ENCODE peak calls at places on chromosomes 7 and 10, in five cellular contexts. One of them, this sample, is unnamed.

GRCh38 chr10:76397210-76397881 is 965.9 kb downstream of the LRMDA start:
- DNase-seq in RPMI7951: peak; percentile 91
- DNase-seq in fibroblast of lung: peak; percentile 96
- DNase-seq in LHCN-M2: no peak
- DNase-seq in WTC11: no peak
- DNase-seq in this sample: no peak

GRCh38 chr7:157522189-157522588 is 185.4 kb downstream of the DNAJB6 start:
- DNase-seq in fibroblast of lung: no peak
- DNase-seq in WTC11: no peak
- DNase-seq in RPMI7951: no peak
- DNase-seq in LHCN-M2: no peak
- DNase-seq in this sample: peak; percentile 27

GRCh38 chr10:97589479-97589878 is at the start of gene C10orf62:
- DNase-seq in RPMI7951: peak; percentile 13
- DNase-seq in fibroblast of lung: no peak
- DNase-seq in WTC11: no peak
- DNase-seq in LHCN-M2: no peak
- DNase-seq in this sample: no peak

GRCh38 chr7:120186688-120187087 is 86.3 kb upstream of the KCND2 start:
- DNase-seq in fibroblast of lung: no peak
- DNase-seq in WTC11: no peak
- DNase-seq in LHCN-M2: no peak
- DNase-seq in RPMI7951: peak; percentile 8
- DNase-seq in this sample: no peak

GRCh38 chr7:34190299-34190698 is 285.0 kb downstream of the BMPER start:
- DNase-seq in RPMI7951: no peak
- DNase-seq in LHCN-M2: no peak
- DNase-seq in WTC11: no peak
- DNase-seq in fibroblast of lung: no peak
- DNase-seq in this sample: no peak

GRCh38 chr7:30240401-30240800 is 44.0 kb upstream of the ZNRF2 start:
- DNase-seq in RPMI7951: peak; percentile 89
- DNase-seq in WTC11: no peak
- DNase-seq in fibroblast of lung: peak; percentile 82
- DNase-seq in LHCN-M2: peak; percentile 84
- DNase-seq in this sample: no peak

GRCh38 chr7:6162650-6163366 is 109.6 kb downstream of the CYTH3 start:
- DNase-seq in fibroblast of lung: no peak
- DNase-seq in RPMI7951: no peak
- DNase-seq in LHCN-M2: no peak
- DNase-seq in WTC11: no peak
- DNase-seq in this sample: no peak

GRCh38 chr7:35003679-35004278 is 33.5 kb downstream of the DPY19L1 start:
- DNase-seq in fibroblast of lung: peak; percentile 93
- DNase-seq in LHCN-M2: peak; percentile 88
- DNase-seq in RPMI7951: peak; percentile 95
- DNase-seq in WTC11: no peak
- DNase-seq in this sample: no peak

GRCh38 chr10:33876547-33877400 is 542.3 kb upstream of the NRP1 start:
- DNase-seq in WTC11: no peak
- DNase-seq in LHCN-M2: no peak
- DNase-seq in fibroblast of lung: no peak
- DNase-seq in RPMI7951: peak; percentile 74
- DNase-seq in this sample: no peak

GRCh38 chr10:72336259-72337038 is 18.3 kb downstream of the DNAJB12 start:
- DNase-seq in fibroblast of lung: peak; percentile 27
- DNase-seq in WTC11: no peak
- DNase-seq in LHCN-M2: peak; percentile 74
- DNase-seq in RPMI7951: no peak
- DNase-seq in this sample: no peak

GRCh38 chr7:35906191-35906908 is 105.5 kb downstream of the SEPTIN7 start:
- DNase-seq in fibroblast of lung: peak; percentile 67
- DNase-seq in LHCN-M2: peak; percentile 79
- DNase-seq in WTC11: peak; percentile 59
- DNase-seq in RPMI7951: peak; percentile 74
- DNase-seq in this sample: peak; percentile 31

This sample was measured in H1.